ENCODE peak calls at places on chromosomes 4 and X, in six cellular contexts. Q is Peyer's patch; E is EL; J is NCI-H524 treated with DMSO at 0.1 percent for 48 hours; X is activated T-cell treated with anti-CD3 and anti-CD28 coated beads, Interleukin-2, amount 50 U/mL, for 4 hours; K is lung microvascular endothelial cell. Z is an unnamed sample.

GRCh38 chr4:108168672-108169562 is at the start of gene LEF1:
- DNase-seq in K (peak), Q (peak), X (peak), E (peak), J (no peak), Z (peak)

GRCh38 chr4:168765726-168766125 is 244.3 kb downstream of the CBR4 start:
- DNase-seq in K (peak), X (no peak), J (no peak), Q (peak), E (peak), Z (peak)

GRCh38 chrX:12421918-12422317 is 283.6 kb downstream of the FRMPD4 start:
- DNase-seq in E (peak), J (no peak), K (no peak), Q (no peak), X (no peak), Z (no peak)

GRCh38 chrX:42102586-42103282 is 179.4 kb upstream of the CASK start:
- DNase-seq in K (no peak), X (no peak), E (no peak), J (no peak), Q (no peak), Z (no peak)

GRCh38 chr4:94595880-94596483 is 144.2 kb downstream of the PDLIM5 start:
- DNase-seq in E (peak), Q (no peak), J (no peak), X (no peak), K (peak), Z (peak)

GRCh38 chrX:9482837-9483236 is 18.0 kb downstream of the TBL1X start:
- DNase-seq in J (no peak), Q (no peak), X (no peak), E (no peak), K (no peak), Z (no peak)

GRCh38 chr4:25879991-25880641 is 17.3 kb upstream of the SEL1L3 start:
- DNase-seq in Q (no peak), K (no peak), J (no peak), E (no peak), X (no peak), Z (no peak)

GRCh38 chr4:145956288-145956890 is 17.8 kb upstream of the ZNF827 start:
- DNase-seq in X (peak), K (peak), E (peak), J (no peak), Q (peak), Z (peak)

GRCh38 chrX:85243155-85243554 is 424 bp downstream of the SATL1 start:
- DNase-seq in J (no peak), X (no peak), K (no peak), E (no peak), Q (no peak), Z (no peak)

GRCh38 chr4:15004701-15005301 is 2.5 kb downstream of the CPEB2 start:
- DNase-seq in E (peak), J (no peak), K (peak), X (peak), Q (peak), Z (peak)

GRCh38 chrX:71543316-71543715 is 10.4 kb downstream of the OGT start:
- DNase-seq in J (no peak), Q (no peak), E (peak), K (peak), X (no peak), Z (peak)

GRCh38 chrX:72305286-72306084 is at the start of gene CITED1:
- DNase-seq in J (no peak), K (no peak), E (peak), X (no peak), Q (no peak), Z (no peak)

GRCh38 chrX:57083143-57083542 is 38.2 kb downstream of the SPIN2B start:
- DNase-seq in K (no peak), X (no peak), E (no peak), J (no peak), Q (no peak), Z (no peak)

GRCh38 chr4:145775406-145775805 is 95.5 kb downstream of the C4orf51 start:
- DNase-seq in X (no peak), Q (no peak), J (no peak), K (no peak), E (no peak), Z (no peak)

GRCh38 chrX:31265383-31265782 is 193.5 kb upstream of the FTHL17 start:
- DNase-seq in E (no peak), X (no peak), Q (no peak), J (no peak), K (no peak), Z (no peak)

GRCh38 chr4:57136281-57136680 is 26.1 kb upstream of the IGFBP7 start:
- DNase-seq in E (peak), K (no peak), X (no peak), J (no peak), Q (no peak), Z (peak)

GRCh38 chr4:152590179-152591031 is 54.5 kb upstream of the FBXW7 start:
- DNase-seq in E (peak), Q (no peak), K (no peak), X (no peak), J (no peak), Z (peak)

GRCh38 chr4:87032884-87033533 is 98.2 kb downstream of the AFF1 start:
- DNase-seq in E (peak), J (no peak), K (peak), X (no peak), Q (no peak), Z (peak)

GRCh38 chr4:85722401-85722800 is 247.5 kb downstream of the ARHGAP24 start:
- DNase-seq in K (no peak), E (no peak), Q (no peak), X (no peak), J (no peak), Z (no peak)

GRCh38 chrX:153646620-153647373 is at the start of gene DUSP9:
- DNase-seq in J (no peak), K (peak), E (peak), Q (peak), X (peak), Z (peak)

Z was measured in epithelial cell of esophagus.